ENCODE peak calls at places on chromosomes 6 and 20, in six cellular contexts. O, Q, F, V, X and D are unnamed samples.

GRCh38 chr20:46621492-46621891 is 29.8 kb downstream of the SLC13A3 start:
- DNase-seq in O (no peak), Q (no peak), F (no peak), V (no peak), X (no peak), D (no peak)

GRCh38 chr6:27426045-27426620 is 37.6 kb downstream of the ZNF391 start:
- DNase-seq in O (no peak), Q (no peak), F (no peak), V (no peak), X (no peak), D (no peak)

GRCh38 chr6:101290346-101290745 is 103.2 kb upstream of the GRIK2 start:
- DNase-seq in O (no peak), Q (no peak), F (no peak), V (no peak), X (no peak), D (no peak)

GRCh38 chr20:17304785-17305184 is 77.9 kb downstream of the PCSK2 start:
- DNase-seq in O (no peak), Q (no peak), F (no peak), V (no peak), X (no peak), D (no peak)

GRCh38 chr6:42929928-42930360 is 664 bp downstream of the CNPY3 start:
- DNase-seq in O (no peak), Q (peak), F (no peak), V (peak), X (peak), D (no peak)

GRCh38 chr6:47423087-47423486 is 54.5 kb upstream of the CD2AP start:
- DNase-seq in O (no peak), Q (no peak), F (no peak), V (no peak), X (no peak), D (no peak)

GRCh38 chr6:133951881-133952814 is 876 bp upstream of the TBPL1 start:
- DNase-seq in O (peak), Q (peak), F (peak), V (peak), X (peak), D (peak)

GRCh38 chr6:111551521-111552231 is 54.0 kb downstream of the TRAF3IP2 start:
- DNase-seq in O (no peak), Q (no peak), F (no peak), V (no peak), X (no peak), D (peak)

GRCh38 chr6:45438849-45439406 is 61.2 kb upstream of the SUPT3H start:
- DNase-seq in O (peak), Q (no peak), F (no peak), V (no peak), X (no peak), D (no peak)

GRCh38 chr6:145067430-145067829 is 667.9 kb downstream of the EPM2A start:
- DNase-seq in O (no peak), Q (no peak), F (no peak), V (no peak), X (no peak), D (no peak)

GRCh38 chr6:85348643-85349042 is 101.2 kb upstream of the NT5E start:
- DNase-seq in O (no peak), Q (no peak), F (no peak), V (no peak), X (no peak), D (no peak)

GRCh38 chr6:132733288-132733687 is 19.4 kb upstream of the VNN1 start:
- DNase-seq in O (no peak), Q (no peak), F (no peak), V (no peak), X (no peak), D (no peak)

GRCh38 chr6:104958720-104959452 is 2.0 kb downstream of the LIN28B start:
- DNase-seq in O (no peak), Q (no peak), F (no peak), V (no peak), X (no peak), D (no peak)

GRCh38 chr6:161422710-161423109 is 148.8 kb upstream of the AGPAT4 start:
- DNase-seq in O (no peak), Q (no peak), F (no peak), V (no peak), X (no peak), D (no peak)

GRCh38 chr6:10429638-10430427 is 15.0 kb upstream of the TFAP2A start:
- DNase-seq in O (no peak), Q (no peak), F (no peak), V (no peak), X (no peak), D (peak)

GRCh38 chr20:8932192-8933150 is 136.4 kb upstream of the PLCB4 start:
- DNase-seq in O (no peak), Q (no peak), F (no peak), V (no peak), X (no peak), D (no peak)

GRCh38 chr20:50360218-50360672 is 149.9 kb upstream of the PTPN1 start:
- DNase-seq in O (no peak), Q (no peak), F (no peak), V (peak), X (no peak), D (no peak)

GRCh38 chr6:12150812-12151432 is 138.8 kb downstream of the HIVEP1 start:
- DNase-seq in O (no peak), Q (no peak), F (peak), V (no peak), X (no peak), D (peak)

GRCh38 chr20:39097889-39098288 is 135.7 kb downstream of the DHX35 start:
- DNase-seq in O (no peak), Q (no peak), F (no peak), V (no peak), X (no peak), D (no peak)

GRCh38 chr20:8130840-8131526 is 1.1 kb upstream of the PLCB1 start:
- DNase-seq in O (no peak), Q (no peak), F (no peak), V (no peak), X (no peak), D (no peak)

GRCh38 chr6:36656441-36656840 is 22.1 kb upstream of the CDKN1A start:
- DNase-seq in O (no peak), Q (no peak), F (no peak), V (no peak), X (no peak), D (no peak)

GRCh38 chr20:9994676-9995075 is 40.1 kb upstream of the ANKEF1 start:
- DNase-seq in O (no peak), Q (no peak), F (no peak), V (no peak), X (no peak), D (no peak)

GRCh38 chr6:107655245-107655644 is 165.3 kb downstream of the SOBP start:
- DNase-seq in O (no peak), Q (no peak), F (peak), V (no peak), X (no peak), D (peak)

GRCh38 chr6:41843178-41843577 is 52.0 kb downstream of the USP49 start:
- DNase-seq in O (no peak), Q (no peak), F (no peak), V (no peak), X (no peak), D (no peak)

GRCh38 chr6:131451330-131452195 is 121.5 kb upstream of the ARG1 start:
- DNase-seq in O (no peak), Q (no peak), F (no peak), V (no peak), X (no peak), D (peak)

GRCh38 chr20:59137532-59137931 is 26.1 kb upstream of the ZNF831 start:
- DNase-seq in O (no peak), Q (no peak), F (no peak), V (no peak), X (peak), D (no peak)

GRCh38 chr6:151209071-151209831 is 30.5 kb upstream of the AKAP12 start:
- DNase-seq in O (no peak), Q (no peak), F (no peak), V (no peak), X (no peak), D (no peak)

GRCh38 chr20:21456207-21456606 is 57.7 kb downstream of the NKX2-2 start:
- DNase-seq in O (no peak), Q (no peak), F (no peak), V (no peak), X (no peak), D (no peak)

GRCh38 chr6:139230421-139230840 is 61.4 kb downstream of the TXLNB start:
- DNase-seq in O (peak), Q (no peak), F (no peak), V (peak), X (no peak), D (peak)

GRCh38 chr6:75376347-75377024 is 91.9 kb upstream of the TMEM30A start:
- DNase-seq in O (no peak), Q (no peak), F (no peak), V (no peak), X (no peak), D (no peak)

GRCh38 chr6:157881375-157881774 is 58.3 kb downstream of the SNX9 start:
- DNase-seq in O (no peak), Q (no peak), F (no peak), V (no peak), X (no peak), D (no peak)

GRCh38 chr6:153942361-153942760 is 96.7 kb upstream of the OPRM1 start:
- DNase-seq in O (no peak), Q (no peak), F (no peak), V (no peak), X (no peak), D (no peak)

GRCh38 chr6:3898270-3898994 is 49.3 kb downstream of the FAM50B start:
- DNase-seq in O (no peak), Q (no peak), F (no peak), V (no peak), X (no peak), D (no peak)

DNA sequence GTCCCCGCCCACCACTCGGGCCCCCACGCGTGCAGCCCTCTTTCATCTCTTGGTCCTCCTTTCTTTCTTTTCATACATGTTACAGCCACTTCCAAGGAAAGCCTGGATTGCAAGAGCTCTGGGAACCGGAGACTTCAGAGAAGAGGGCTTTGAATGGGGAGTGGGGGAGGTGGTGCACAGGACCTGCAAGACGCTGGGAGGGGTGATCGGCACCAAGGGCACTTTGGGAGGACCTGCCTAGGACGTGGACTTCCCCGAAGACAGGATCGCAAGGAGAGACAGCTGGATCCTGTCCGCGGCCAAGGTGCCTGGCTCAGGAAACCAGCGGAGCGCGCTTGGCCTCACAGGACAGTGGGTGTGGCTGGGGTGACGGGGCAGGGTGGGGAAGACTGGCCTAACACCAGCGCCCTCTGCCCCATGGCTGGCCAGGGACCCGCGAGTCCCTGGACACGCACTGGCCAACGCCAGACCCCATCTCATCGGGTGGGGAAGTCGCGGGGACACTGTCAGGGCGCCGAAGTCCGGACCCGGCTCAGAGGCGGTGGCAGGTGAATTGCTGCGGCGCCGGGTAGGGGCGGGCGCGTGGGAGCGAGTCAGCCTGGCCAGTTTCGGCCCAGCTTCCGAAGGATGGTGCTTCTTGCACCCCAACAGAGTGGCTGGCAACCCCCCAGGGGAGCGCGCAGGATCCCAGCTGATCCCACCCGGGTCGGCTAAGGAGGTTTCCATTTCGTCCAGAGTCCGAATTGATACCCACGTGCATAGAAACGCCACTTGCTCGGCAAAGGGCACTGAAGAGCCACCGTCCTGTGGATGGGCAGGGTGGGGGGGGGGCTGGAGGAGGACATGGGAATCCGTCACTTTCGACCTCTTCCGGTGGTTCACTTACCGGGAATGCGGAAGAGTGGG is 714 bp upstream of the THBD start:
- DNase-seq in O (no peak), Q (peak), F (peak), V (peak), X (peak), D (peak)
- H3K27ac ChIP-seq in O (no peak), Q (peak), F (no peak), V (peak), X (peak), D (no peak)

GRCh38 chr20:57561356-57562279 is 708 bp downstream of the PCK1 start:
- DNase-seq in O (no peak), Q (no peak), F (no peak), V (no peak), X (no peak), D (no peak)
- H3K27ac ChIP-seq in O (no peak), Q (no peak), F (no peak), V (no peak), X (no peak), D (no peak)

GRCh38 chr20:48632017-48632824 is 195.6 kb downstream of the PREX1 start:
- DNase-seq in O (no peak), Q (peak), F (no peak), V (no peak), X (peak), D (no peak)

GRCh38 chr20:48634641-48635040 is 193.2 kb downstream of the PREX1 start:
- DNase-seq in O (no peak), Q (peak), F (no peak), V (no peak), X (peak), D (no peak)

GRCh38 chr20:48632825-48633619 is 194.8 kb downstream of the PREX1 start:
- DNase-seq in O (no peak), Q (no peak), F (no peak), V (no peak), X (no peak), D (no peak)

GRCh38 chr20:48635361-48635760 is 192.4 kb downstream of the PREX1 start:
- DNase-seq in O (no peak), Q (peak), F (no peak), V (no peak), X (peak), D (no peak)

DNA sequence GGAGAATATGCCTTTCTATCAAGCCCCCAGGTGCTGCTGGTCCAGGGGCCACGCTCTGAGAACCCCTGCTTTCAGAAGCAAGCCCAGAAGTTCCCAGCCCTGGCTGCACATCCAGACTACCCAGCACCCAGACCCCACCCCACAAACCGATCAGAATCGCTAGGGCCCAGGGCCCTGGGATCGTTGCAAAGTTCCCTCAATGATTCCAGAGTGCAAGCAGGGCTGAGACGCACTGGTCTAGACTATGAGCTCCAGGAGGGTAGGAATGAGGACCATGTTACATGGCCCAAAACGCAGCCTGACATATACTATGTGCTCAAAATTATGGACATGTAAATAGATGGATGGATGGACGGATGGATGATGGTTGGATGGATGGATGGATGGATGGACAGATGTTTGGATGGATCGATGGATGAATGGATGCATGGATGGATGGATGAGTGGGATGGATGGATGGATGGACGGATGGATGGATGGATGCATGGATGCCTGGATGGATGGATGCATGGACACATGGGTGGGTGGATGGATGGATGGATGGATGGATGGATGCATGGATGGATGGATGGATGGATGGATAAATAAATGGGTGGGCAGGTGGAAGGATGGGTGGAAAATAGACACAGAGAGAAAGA is 194.1 kb downstream of the PREX1 start:
- DNase-seq in O (no peak), Q (no peak), F (no peak), V (no peak), X (peak), D (no peak)
- H3K27ac ChIP-seq in O (no peak), Q (no peak), F (no peak), V (no peak), X (no peak), D (no peak)

GRCh38 chr6:54801244-54801643 is 45.3 kb upstream of the FAM83B start:
- DNase-seq in O (no peak), Q (no peak), F (no peak), V (no peak), X (no peak), D (no peak)
- H3K27ac ChIP-seq in O (no peak), Q (no peak), F (no peak), V (no peak), X (no peak), D (no peak)

GRCh38 chr20:34427784-34428183 is 64.7 kb downstream of the ITCH start:
- DNase-seq in O (no peak), Q (no peak), F (no peak), V (no peak), X (no peak), D (no peak)

GRCh38 chr20:34420975-34421374 is 57.9 kb downstream of the ITCH start:
- DNase-seq in O (no peak), Q (no peak), F (no peak), V (no peak), X (no peak), D (no peak)

GRCh38 chr20:34427331-34427730 is 64.3 kb downstream of the ITCH start:
- DNase-seq in O (no peak), Q (no peak), F (no peak), V (no peak), X (no peak), D (no peak)

GRCh38 chr20:34421766-34422466 is 58.8 kb downstream of the ITCH start:
- DNase-seq in O (no peak), Q (no peak), F (no peak), V (no peak), X (no peak), D (no peak)

DNA sequence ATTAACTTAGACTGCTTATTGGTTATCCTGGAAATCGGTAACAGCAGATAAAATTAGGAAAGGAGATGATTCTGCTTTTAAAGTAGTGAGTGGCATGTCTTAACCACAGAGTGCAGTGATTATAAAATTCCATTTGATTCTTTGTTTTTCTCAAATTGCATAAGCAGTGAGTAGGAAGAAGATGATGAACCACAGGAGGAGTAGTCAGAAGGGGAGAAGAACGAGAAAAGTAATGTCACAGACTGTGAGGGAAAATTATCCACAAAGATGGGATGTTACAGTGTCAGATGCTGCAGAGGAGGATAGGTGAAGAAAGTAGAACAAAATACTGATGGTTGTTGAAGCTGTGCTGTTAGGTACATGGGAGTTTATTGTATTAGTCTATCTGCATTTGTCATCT is 63.0 kb downstream of the ITCH start:
- DNase-seq in O (no peak), Q (no peak), F (no peak), V (no peak), X (no peak), D (no peak)
- H3K27ac ChIP-seq in O (no peak), Q (no peak), F (no peak), V (no peak), X (no peak), D (no peak)

GRCh38 chr6:169725270-169726048 is 1.2 kb upstream of the PHF10 start:
- DNase-seq in O (no peak), Q (peak), F (peak), V (peak), X (peak), D (peak)

GRCh38 chr6:169724554-169725269 is 412 bp upstream of the PHF10 start:
- DNase-seq in O (peak), Q (peak), F (peak), V (peak), X (peak), D (peak)

GRCh38 chr6:169726963-169727362 is 2.7 kb upstream of the PHF10 start:
- DNase-seq in O (no peak), Q (no peak), F (no peak), V (no peak), X (no peak), D (no peak)

GRCh38 chr6:169723991-169724553 is at the start of gene PHF10:
- DNase-seq in O (peak), Q (peak), F (no peak), V (no peak), X (peak), D (no peak)

GRCh38 chr6:169726049-169726400 is 1.7 kb upstream of the PHF10 start:
- DNase-seq in O (no peak), Q (no peak), F (no peak), V (no peak), X (no peak), D (no peak)
- H3K27ac ChIP-seq in O (no peak), Q (no peak), F (no peak), V (peak), X (no peak), D (no peak)

DNA sequence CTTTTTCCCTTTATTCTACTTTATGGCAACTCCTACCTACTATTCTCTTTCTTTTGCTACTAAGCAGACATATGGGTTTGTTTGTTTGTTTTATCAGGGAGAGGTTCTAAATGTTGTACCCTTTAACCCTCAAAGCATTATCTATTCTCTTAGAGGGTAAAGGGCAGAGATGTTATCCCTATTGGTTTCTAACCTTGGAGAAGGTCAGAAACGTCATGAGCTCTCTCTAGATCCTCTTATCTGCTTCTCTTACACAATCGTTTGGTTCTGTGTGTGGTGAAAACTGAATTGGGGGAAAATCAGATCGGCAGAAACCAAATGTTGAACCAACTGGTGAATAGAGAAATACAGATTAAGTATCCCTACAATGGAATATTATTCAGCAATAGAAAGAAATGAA is 6.4 kb upstream of the MPC1 start:
- DNase-seq in O (no peak), Q (no peak), F (no peak), V (no peak), X (no peak), D (no peak)
- H3K27ac ChIP-seq in O (no peak), Q (no peak), F (no peak), V (no peak), X (no peak), D (no peak)